ENCODE peak calls at places on chromosomes 3 and 15, in five cellular contexts. One of them, this sample, is unnamed.

GRCh38 chr3:11553436-11554235 is 90.1 kb downstream of the VGLL4 start:
- DNase-seq in Right ventricle myocardium superior: peak
- DNase-seq in ACHN: no peak
- DNase-seq in HFFc6: no peak
- DNase-seq in activated gamma-delta T cell treated with Interleukin-2 at 50 U/mL for 16 hours: no peak
- DNase-seq in this sample: no peak

GRCh38 chr15:66212471-66212870 is 41.1 kb downstream of the MEGF11 start:
- DNase-seq in Right ventricle myocardium superior: no peak
- DNase-seq in ACHN: no peak
- DNase-seq in HFFc6: no peak
- DNase-seq in activated gamma-delta T cell treated with Interleukin-2 at 50 U/mL for 16 hours: no peak
- DNase-seq in this sample: no peak

GRCh38 chr15:65949482-65949881 is 80.2 kb downstream of the RAB11A start:
- DNase-seq in Right ventricle myocardium superior: no peak
- DNase-seq in ACHN: no peak
- DNase-seq in HFFc6: no peak
- DNase-seq in activated gamma-delta T cell treated with Interleukin-2 at 50 U/mL for 16 hours: no peak
- DNase-seq in this sample: no peak

GRCh38 chr15:51731549-51732267 is 5.7 kb downstream of the LYSMD2 start:
- DNase-seq in Right ventricle myocardium superior: no peak
- DNase-seq in ACHN: peak
- DNase-seq in HFFc6: peak
- DNase-seq in activated gamma-delta T cell treated with Interleukin-2 at 50 U/mL for 16 hours: peak
- DNase-seq in this sample: no peak

GRCh38 chr3:8972614-8973013 is 9.3 kb upstream of the RAD18 start:
- DNase-seq in Right ventricle myocardium superior: no peak
- DNase-seq in ACHN: no peak
- DNase-seq in HFFc6: peak
- DNase-seq in activated gamma-delta T cell treated with Interleukin-2 at 50 U/mL for 16 hours: no peak
- DNase-seq in this sample: no peak

GRCh38 chr3:114714237-114714636 is 420.4 kb downstream of the TIGIT start:
- DNase-seq in Right ventricle myocardium superior: no peak
- DNase-seq in ACHN: no peak
- DNase-seq in HFFc6: peak
- DNase-seq in activated gamma-delta T cell treated with Interleukin-2 at 50 U/mL for 16 hours: no peak
- DNase-seq in this sample: no peak

GRCh38 chr15:101264011-101264410 is 12.2 kb upstream of the CHSY1 start:
- DNase-seq in Right ventricle myocardium superior: no peak
- DNase-seq in ACHN: no peak
- DNase-seq in HFFc6: no peak
- DNase-seq in activated gamma-delta T cell treated with Interleukin-2 at 50 U/mL for 16 hours: no peak
- DNase-seq in this sample: no peak

GRCh38 chr15:93929375-93930094 is 301.8 kb upstream of the MCTP2 start:
- DNase-seq in Right ventricle myocardium superior: peak
- DNase-seq in ACHN: no peak
- DNase-seq in HFFc6: peak
- DNase-seq in activated gamma-delta T cell treated with Interleukin-2 at 50 U/mL for 16 hours: no peak
- DNase-seq in this sample: no peak

GRCh38 chr3:188432826-188433525 is 279.0 kb downstream of the LPP start:
- DNase-seq in Right ventricle myocardium superior: no peak
- DNase-seq in ACHN: no peak
- DNase-seq in HFFc6: peak
- DNase-seq in activated gamma-delta T cell treated with Interleukin-2 at 50 U/mL for 16 hours: no peak
- DNase-seq in this sample: no peak

GRCh38 chr3:30682434-30683155 is 76.2 kb downstream of the TGFBR2 start:
- DNase-seq in Right ventricle myocardium superior: no peak
- DNase-seq in ACHN: no peak
- DNase-seq in HFFc6: no peak
- DNase-seq in activated gamma-delta T cell treated with Interleukin-2 at 50 U/mL for 16 hours: no peak
- DNase-seq in this sample: no peak

GRCh38 chr3:157938154-157938774 is 168.0 kb downstream of the SHOX2 start:
- DNase-seq in Right ventricle myocardium superior: no peak
- DNase-seq in ACHN: no peak
- DNase-seq in HFFc6: peak
- DNase-seq in activated gamma-delta T cell treated with Interleukin-2 at 50 U/mL for 16 hours: no peak
- DNase-seq in this sample: no peak

GRCh38 chr3:66989241-66989640 is 8.9 kb upstream of the KBTBD8 start:
- DNase-seq in Right ventricle myocardium superior: no peak
- DNase-seq in ACHN: no peak
- DNase-seq in HFFc6: no peak
- DNase-seq in activated gamma-delta T cell treated with Interleukin-2 at 50 U/mL for 16 hours: no peak
- DNase-seq in this sample: no peak

GRCh38 chr3:89113887-89114840 is 6.7 kb downstream of the EPHA3 start:
- DNase-seq in Right ventricle myocardium superior: peak
- DNase-seq in ACHN: peak
- DNase-seq in HFFc6: no peak
- DNase-seq in activated gamma-delta T cell treated with Interleukin-2 at 50 U/mL for 16 hours: no peak
- DNase-seq in this sample: no peak

This sample was measured in HCT116.